ENCODE peak calls at places on chromosomes 3 and 15, in ten cellular contexts. Z, F, A, H, T, V, D, S, C and I are unnamed samples.
A peak's percentile ranks its signal among the peaks of the same experiment; 100 is the strongest.

GRCh38 chr15:29968099-29968892 is 114.5 kb upstream of the GOLGA8J start:
- DNase-seq in Z (peak; percentile 17), F (no peak), A (peak; percentile 41), H (no peak), T (no peak), V (no peak), D (no peak), S (no peak), C (no peak), I (no peak)

GRCh38 chr15:61936528-61937195 is 123.6 kb downstream of the VPS13C start:
- DNase-seq in Z (no peak), F (no peak), A (no peak), H (no peak), T (no peak), V (no peak), D (no peak), S (no peak), C (no peak), I (no peak)

GRCh38 chr15:69658401-69658945 is 205.9 kb downstream of the RPLP1 start:
- DNase-seq in Z (no peak), F (no peak), A (no peak), H (no peak), T (no peak), V (no peak), D (no peak), S (no peak), C (no peak), I (no peak)

GRCh38 chr15:65171428-65171827 is 13.7 kb downstream of the CLPX start:
- DNase-seq in Z (no peak), F (no peak), A (no peak), H (no peak), T (no peak), V (no peak), D (no peak), S (no peak), C (no peak), I (no peak)

GRCh38 chr3:162525791-162526190 is 1029.2 kb downstream of the OTOL1 start:
- DNase-seq in Z (no peak), F (no peak), A (peak; percentile 1), H (no peak), T (no peak), V (no peak), D (no peak), S (no peak), C (no peak), I (no peak)

GRCh38 chr3:117105650-117106049 is 396.1 kb downstream of the TUSC7 start:
- DNase-seq in Z (no peak), F (no peak), A (no peak), H (no peak), T (no peak), V (no peak), D (no peak), S (no peak), C (no peak), I (no peak)

GRCh38 chr15:79408041-79408440 is 24.1 kb upstream of the MINAR1 start:
- DNase-seq in Z (no peak), F (no peak), A (no peak), H (no peak), T (no peak), V (no peak), D (no peak), S (no peak), C (no peak), I (no peak)

GRCh38 chr15:64182859-64183258 is 20.0 kb upstream of the PPIB start:
- DNase-seq in Z (no peak), F (no peak), A (peak; percentile 26), H (no peak), T (no peak), V (no peak), D (no peak), S (no peak), C (no peak), I (no peak)

GRCh38 chr3:56980798-56981390 is 79.6 kb upstream of the SPATA12 start:
- DNase-seq in Z (peak; percentile 95), F (peak; percentile 22), A (peak; percentile 95), H (no peak), T (peak; percentile 25), V (peak; percentile 80), D (no peak), S (peak; percentile 62), C (peak; percentile 38), I (peak; percentile 81)

GRCh38 chr15:67013696-67014095 is 51.7 kb upstream of the SMAD3 start:
- DNase-seq in Z (peak; percentile 94), F (no peak), A (peak; percentile 98), H (no peak), T (no peak), V (no peak), D (no peak), S (peak; percentile 47), C (no peak), I (peak; percentile 64)

GRCh38 chr15:67997996-67998395 is 56.1 kb upstream of the PIAS1 start:
- DNase-seq in Z (peak; percentile 64), F (no peak), A (no peak), H (no peak), T (no peak), V (no peak), D (no peak), S (no peak), C (no peak), I (no peak)

GRCh38 chr15:57509965-57510364 is 81.7 kb upstream of the MYZAP start:
- DNase-seq in Z (no peak), F (no peak), A (peak; percentile 23), H (no peak), T (no peak), V (no peak), D (peak; percentile 3), S (no peak), C (no peak), I (no peak)

GRCh38 chr3:30426319-30426993 is 179.9 kb upstream of the TGFBR2 start:
- DNase-seq in Z (no peak), F (no peak), A (no peak), H (no peak), T (no peak), V (no peak), D (no peak), S (peak; percentile 60), C (no peak), I (peak; percentile 74)

GRCh38 chr15:98896002-98896721 is 111.4 kb downstream of the PGPEP1L start:
- DNase-seq in Z (peak; percentile 75), F (no peak), A (peak; percentile 36), H (no peak), T (no peak), V (no peak), D (no peak), S (no peak), C (no peak), I (no peak)

GRCh38 chr3:188431553-188431952 is 277.6 kb downstream of the LPP start:
- DNase-seq in Z (peak; percentile 69), F (no peak), A (peak; percentile 85), H (no peak), T (no peak), V (no peak), D (no peak), S (no peak), C (no peak), I (no peak)

GRCh38 chr15:63544253-63545026 is 40.0 kb downstream of the USP3 start:
- DNase-seq in Z (no peak), F (no peak), A (no peak), H (no peak), T (no peak), V (no peak), D (peak; percentile 34), S (no peak), C (no peak), I (no peak)

GRCh38 chr3:142964150-142964498 is 650 bp upstream of the PAQR9 start:
- DNase-seq in Z (no peak), F (no peak), A (no peak), H (no peak), T (no peak), V (no peak), D (no peak), S (no peak), C (no peak), I (no peak)

GRCh38 chr3:6508410-6508759 is 352.5 kb upstream of the GRM7 start:
- DNase-seq in Z (no peak), F (no peak), A (no peak), H (no peak), T (no peak), V (no peak), D (no peak), S (no peak), C (no peak), I (no peak)

GRCh38 chr3:67018789-67019525 is 20.9 kb downstream of the KBTBD8 start:
- DNase-seq in Z (no peak), F (no peak), A (peak; percentile 11), H (no peak), T (no peak), V (no peak), D (no peak), S (no peak), C (no peak), I (no peak)

GRCh38 chr15:60982249-60982932 is 246.7 kb downstream of the RORA start:
- DNase-seq in Z (no peak), F (no peak), A (peak; percentile 43), H (no peak), T (no peak), V (no peak), D (no peak), S (no peak), C (no peak), I (no peak)

GRCh38 chr3:49132437-49133225 is at the start of gene LAMB2:
- DNase-seq in Z (peak; percentile 91), F (no peak), A (peak; percentile 90), H (peak; percentile 24), T (no peak), V (no peak), D (no peak), S (peak; percentile 80), C (no peak), I (peak; percentile 81)

GRCh38 chr3:75610773-75611172 is 53.4 kb upstream of the FRG2C start:
- DNase-seq in Z (no peak), F (no peak), A (no peak), H (no peak), T (no peak), V (no peak), D (no peak), S (no peak), C (no peak), I (no peak)

GRCh38 chr3:148737104-148737525 is 39.4 kb downstream of the AGTR1 start:
- DNase-seq in Z (no peak), F (no peak), A (no peak), H (no peak), T (no peak), V (no peak), D (no peak), S (peak; percentile 19), C (no peak), I (no peak)

GRCh38 chr3:123695152-123695551 is 110.3 kb upstream of the HACD2 start:
- DNase-seq in Z (no peak), F (no peak), A (peak; percentile 33), H (no peak), T (no peak), V (no peak), D (no peak), S (no peak), C (no peak), I (no peak)

GRCh38 chr3:135514064-135514455 is 451.5 kb upstream of the PPP2R3A start:
- DNase-seq in Z (peak; percentile 88), F (no peak), A (no peak), H (no peak), T (no peak), V (no peak), D (no peak), S (no peak), C (no peak), I (no peak)

GRCh38 chr3:48989796-48990635 is at the start of gene P4HTM:
- DNase-seq in Z (peak; percentile 87), F (peak; percentile 64), A (peak; percentile 93), H (peak; percentile 91), T (peak; percentile 79), V (peak; percentile 53), D (peak; percentile 26), S (peak; percentile 94), C (peak; percentile 89), I (peak; percentile 92)

GRCh38 chr15:47834093-47834492 is 116.8 kb downstream of the SEMA6D start:
- DNase-seq in Z (no peak), F (no peak), A (no peak), H (no peak), T (no peak), V (no peak), D (no peak), S (no peak), C (no peak), I (no peak)

GRCh38 chr3:76370749-76371148 is 585.4 kb upstream of the ZNF717 start:
- DNase-seq in Z (no peak), F (no peak), A (no peak), H (no peak), T (no peak), V (no peak), D (no peak), S (no peak), C (no peak), I (no peak)